ENCODE peak calls at places on chromosomes 5 and 9, in nine cellular contexts. X is ovary, N is lower lobe of right lung, O is tibial artery, M is hepatocyte, H is OCI-LY7, J is astrocyte, U is psoas muscle, B is sigmoid colon. K is an unnamed sample. For H3K4me1, the result is how much of the 10 kb centered on the place peaks cover.

GRCh38 chr5:112671687-112672086 is 66.0 kb upstream of the APC start:
- DNase-seq in X (no peak), N (no peak), O (no peak), M (no peak), H (no peak), J (no peak), U (no peak), B (no peak), K (no peak)

GRCh38 chr9:16417101-16417500 is 453.4 kb downstream of the BNC2 start:
- DNase-seq in X (no peak), N (no peak), O (no peak), M (peak), H (no peak), J (peak), U (no peak), B (no peak), K (no peak)

GRCh38 chr9:125889524-125890473 is 142.6 kb downstream of the PBX3 start:
- DNase-seq in X (peak), N (peak), O (peak), M (peak), H (no peak), J (peak), U (peak), B (peak), K (peak)

GRCh38 chr5:5017827-5018559 is 122.1 kb upstream of the ADAMTS16 start:
- DNase-seq in X (no peak), N (no peak), O (no peak), M (no peak), H (no peak), J (peak), U (no peak), B (no peak), K (no peak)

GRCh38 chr9:114200721-114201300 is 45.5 kb downstream of the COL27A1 start:
- DNase-seq in X (no peak), N (peak), O (no peak), M (no peak), H (no peak), J (peak), U (no peak), B (no peak), K (no peak)

GRCh38 chr5:137236266-137236665 is 262.9 kb downstream of the SPOCK1 start:
- DNase-seq in X (no peak), N (no peak), O (no peak), M (no peak), H (no peak), J (peak), U (no peak), B (no peak), K (no peak)

GRCh38 chr5:132265336-132266030 is 8.0 kb downstream of the PDLIM4 start:
- DNase-seq in X (peak), N (no peak), O (peak), M (peak), H (no peak), J (peak), U (peak), B (peak), K (no peak)

GRCh38 chr5:112276996-112277395 is 142.1 kb downstream of the EPB41L4A start:
- DNase-seq in X (no peak), N (no peak), O (no peak), M (no peak), H (peak), J (no peak), U (no peak), B (no peak), K (peak)

GRCh38 chr5:180331647-180331950 is 21.5 kb downstream of the GFPT2 start:
- DNase-seq in X (no peak), N (peak), O (no peak), M (no peak), H (no peak), J (no peak), U (no peak), B (no peak), K (no peak)

GRCh38 chr9:83235524-83235923 is 172.6 kb upstream of the RASEF start:
- DNase-seq in X (no peak), N (no peak), O (no peak), M (no peak), H (no peak), J (no peak), U (no peak), B (no peak), K (no peak)

GRCh38 chr5:11734369-11734768 is 169.9 kb downstream of the CTNND2 start:
- DNase-seq in X (no peak), N (no peak), O (no peak), M (no peak), H (no peak), J (no peak), U (no peak), B (no peak), K (no peak)

DNA sequence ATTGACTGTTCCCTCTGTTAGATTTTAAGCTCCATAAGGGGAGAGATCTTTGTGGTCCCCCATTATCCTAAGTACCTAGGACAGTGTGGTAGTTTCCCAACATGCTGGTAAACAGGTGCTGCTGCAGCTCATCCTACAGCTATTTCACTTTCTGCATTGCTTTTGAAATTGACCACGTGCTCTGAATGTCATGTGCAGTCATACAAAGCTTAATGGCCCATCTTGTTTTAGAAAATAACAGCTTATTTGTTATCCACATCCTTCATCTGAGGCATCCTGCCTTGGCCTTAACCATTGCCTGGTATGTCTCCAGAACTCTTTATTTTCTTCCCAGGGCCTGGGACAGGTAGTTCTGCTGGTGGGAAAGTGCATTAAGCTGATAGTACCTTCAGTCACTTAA is 14.7 kb downstream of the PIK3R1 start:
- DNase-seq in X (no peak), N (no peak), O (no peak), M (no peak), H (no peak), J (no peak), U (no peak), B (no peak), K (no peak)
- H3K4me1 ChIP-seq in X (under half), N (half or more), O (under half), M (half or more), H (under half), J (under half), U (half or more), B (half or more), K (under half)

GRCh38 chr9:124133752-124134151 is 122.2 kb downstream of the LHX2 start:
- DNase-seq in X (no peak), N (peak), O (peak), M (no peak), H (peak), J (no peak), U (no peak), B (no peak), K (peak)
- TF ChIP-seq CTCF in X (no peak), N (peak), O (no peak), M (peak), H (peak), J (no peak), U (no peak), B (no peak), K (no peak)

DNA sequence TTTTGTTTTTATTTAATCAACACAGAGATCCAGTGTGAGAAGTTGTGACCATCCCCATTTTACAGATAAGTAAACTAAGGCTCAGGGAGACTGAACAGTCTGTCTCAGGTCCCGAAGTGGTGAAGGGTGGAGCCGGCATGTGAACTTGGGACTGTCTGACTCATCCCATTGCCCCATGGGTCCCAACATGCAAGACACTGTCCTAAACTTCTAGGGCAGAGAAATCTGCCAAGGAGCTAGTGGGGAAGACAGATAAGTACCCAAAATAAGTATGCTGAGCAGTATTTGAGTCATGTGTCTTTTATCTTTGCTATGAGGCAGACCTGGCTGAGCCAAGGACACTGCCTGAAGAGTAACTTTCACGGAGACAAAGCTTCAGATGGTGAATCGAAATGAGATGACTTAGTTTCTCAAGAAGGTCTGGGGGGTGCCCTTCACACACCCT is 64.3 kb upstream of the SLC25A51 start:
- DNase-seq in X (no peak), N (no peak), O (no peak), M (peak), H (no peak), J (peak), U (peak), B (no peak), K (no peak)
- H3K4me1 ChIP-seq in X (under half), N (half or more), O (under half), M (half or more), H (under half), J (half or more), U (under half), B (under half), K (under half)

DNA sequence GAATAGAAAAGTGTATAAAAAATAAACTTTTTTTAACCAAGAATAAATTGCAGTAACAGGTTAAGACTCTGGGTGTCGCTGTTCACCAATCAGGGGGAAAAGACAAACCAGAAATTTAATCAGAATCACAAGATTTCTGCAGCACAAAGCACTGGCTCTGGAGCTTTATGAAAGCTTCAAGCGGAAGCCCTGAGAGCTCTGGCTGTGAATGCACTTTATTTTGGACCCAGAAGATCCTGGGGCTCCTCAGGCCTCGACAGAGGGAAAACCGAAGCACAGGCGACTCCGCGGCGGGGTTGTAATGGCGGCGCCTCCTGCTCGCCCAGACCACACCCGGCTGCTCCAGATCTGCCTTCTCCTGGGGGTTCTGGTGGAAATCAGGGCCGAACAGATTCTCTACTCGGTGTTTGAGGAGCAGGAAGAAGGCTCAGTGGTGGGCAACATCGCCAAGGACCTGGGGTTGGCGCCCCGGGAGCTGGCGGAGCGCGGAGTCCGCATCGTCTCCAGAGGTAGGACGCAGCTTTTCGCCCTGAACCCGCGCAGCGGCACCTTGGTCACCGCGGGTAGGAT is at the start of gene PCDHGA4:
- DNase-seq in X (no peak), N (no peak), O (no peak), M (no peak), H (peak), J (no peak), U (no peak), B (no peak), K (no peak)
- TF ChIP-seq CTCF in X (no peak), N (peak), O (no peak), M (no peak), H (peak), J (peak), U (peak), B (no peak), K (peak)

GRCh38 chr9:105459329-105459728 is 11.5 kb downstream of the FSD1L start:
- DNase-seq in X (no peak), N (no peak), O (no peak), M (peak), H (no peak), J (no peak), U (no peak), B (no peak), K (no peak)

GRCh38 chr9:105458404-105458803 is 10.6 kb downstream of the FSD1L start:
- DNase-seq in X (no peak), N (no peak), O (no peak), M (no peak), H (peak), J (no peak), U (no peak), B (no peak), K (no peak)

GRCh38 chr9:105455836-105456475 is 8.1 kb downstream of the FSD1L start:
- DNase-seq in X (no peak), N (no peak), O (no peak), M (no peak), H (no peak), J (no peak), U (no peak), B (no peak), K (no peak)

GRCh38 chr9:105452185-105452584 is 4.4 kb downstream of the FSD1L start:
- DNase-seq in X (no peak), N (no peak), O (no peak), M (no peak), H (no peak), J (no peak), U (no peak), B (no peak), K (no peak)

DNA sequence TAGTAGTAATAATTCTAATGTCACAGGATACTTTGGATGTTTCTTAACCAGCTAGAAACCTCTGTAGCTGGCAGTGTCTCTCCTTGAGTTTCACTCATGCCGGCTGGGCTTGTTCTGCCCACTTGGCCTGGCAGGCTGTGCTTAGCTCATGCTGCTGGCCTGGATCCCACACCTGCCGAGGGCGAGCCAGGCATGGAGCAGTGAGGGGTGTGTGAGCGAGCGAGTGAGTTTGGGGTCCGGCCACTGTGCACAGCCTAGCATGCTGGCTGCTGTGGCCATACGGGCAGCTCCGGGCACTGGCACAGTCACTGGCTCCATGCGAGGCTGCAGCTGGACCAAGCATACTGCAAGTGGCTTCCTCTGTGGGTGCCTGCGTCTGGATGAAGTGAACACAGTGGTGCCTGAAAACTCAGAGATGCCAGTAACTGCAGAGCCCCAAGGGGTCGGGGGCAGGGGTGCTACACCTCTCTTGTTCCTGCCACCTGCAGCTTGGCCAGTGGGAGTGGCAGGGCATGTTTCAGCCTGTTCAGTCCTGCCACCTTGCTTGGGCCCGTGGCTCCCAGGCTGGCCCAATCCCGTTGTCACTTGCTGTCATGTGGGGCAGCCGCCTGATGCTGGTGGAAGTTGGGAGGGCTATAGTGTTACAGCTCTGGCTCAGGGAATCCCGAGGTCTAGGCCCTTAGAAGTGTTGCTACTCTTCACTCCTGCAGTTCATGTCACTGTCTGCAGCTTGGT is 9.9 kb downstream of the FSD1L start:
- DNase-seq in X (no peak), N (no peak), O (no peak), M (no peak), H (no peak), J (no peak), U (peak), B (peak), K (no peak)
- H3K4me1 ChIP-seq in X (under half), N (under half), O (under half), M (under half), H (under half), J (under half), U (under half), B (under half), K (under half)

GRCh38 chr9:27602954-27603353 is 29.7 kb upstream of the C9orf72 start:
- DNase-seq in X (no peak), N (no peak), O (no peak), M (no peak), H (no peak), J (no peak), U (no peak), B (no peak), K (peak)
- TF ChIP-seq CTCF in X (no peak), N (no peak), O (no peak), M (no peak), H (no peak), J (no peak), U (no peak), B (no peak), K (no peak)

DNA sequence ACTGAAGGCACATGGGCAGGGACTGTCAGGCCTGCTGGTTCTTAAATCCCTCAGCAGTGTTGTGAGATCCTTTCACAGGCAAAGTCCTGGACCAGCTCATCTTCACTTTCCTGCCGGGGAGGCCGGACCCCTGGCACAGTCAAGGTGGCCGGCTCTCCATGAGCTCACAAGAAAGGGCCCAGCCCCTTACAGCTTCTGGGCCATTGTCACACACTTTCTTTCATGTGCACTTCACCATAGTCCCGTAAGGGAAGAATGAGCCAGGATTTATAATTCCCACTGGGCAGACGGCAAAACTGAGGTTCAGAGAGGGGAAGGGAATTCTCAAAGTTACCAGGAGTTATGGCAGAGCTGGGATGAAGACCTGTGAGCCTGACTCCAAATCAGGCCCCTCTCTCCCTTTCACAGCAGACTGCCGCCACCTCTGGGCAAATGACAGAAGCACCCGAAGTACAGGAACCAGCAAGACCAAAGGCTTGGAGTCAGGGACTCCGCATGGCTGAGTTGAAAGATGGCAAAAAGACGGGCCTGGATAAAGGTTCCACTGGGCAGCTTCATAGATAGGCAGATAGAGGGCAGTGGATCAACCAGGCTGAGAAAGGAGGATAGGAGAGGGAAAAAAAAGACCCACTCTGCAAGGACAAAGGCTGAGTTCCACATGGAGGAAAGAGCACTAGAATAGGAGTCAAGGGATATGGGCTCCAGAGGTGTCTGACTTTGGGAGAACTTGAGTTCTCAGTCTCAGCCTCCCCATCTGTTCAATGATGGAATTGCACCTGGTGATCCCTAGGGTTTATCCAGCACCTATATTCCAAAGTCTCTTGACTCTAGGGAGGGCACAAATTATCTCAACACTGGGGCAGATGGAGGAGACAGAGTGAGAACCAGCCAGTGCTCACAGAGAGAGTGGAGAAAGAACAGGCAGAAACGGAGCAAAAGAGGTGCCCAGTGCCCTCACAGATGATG is 128.7 kb downstream of the PAX5 start:
- DNase-seq in X (no peak), N (no peak), O (no peak), M (no peak), H (no peak), J (no peak), U (no peak), B (no peak), K (no peak)
- H3K4me1 ChIP-seq in X (under half), N (under half), O (under half), M (under half), H (under half), J (under half), U (under half), B (under half), K (under half)

DNA sequence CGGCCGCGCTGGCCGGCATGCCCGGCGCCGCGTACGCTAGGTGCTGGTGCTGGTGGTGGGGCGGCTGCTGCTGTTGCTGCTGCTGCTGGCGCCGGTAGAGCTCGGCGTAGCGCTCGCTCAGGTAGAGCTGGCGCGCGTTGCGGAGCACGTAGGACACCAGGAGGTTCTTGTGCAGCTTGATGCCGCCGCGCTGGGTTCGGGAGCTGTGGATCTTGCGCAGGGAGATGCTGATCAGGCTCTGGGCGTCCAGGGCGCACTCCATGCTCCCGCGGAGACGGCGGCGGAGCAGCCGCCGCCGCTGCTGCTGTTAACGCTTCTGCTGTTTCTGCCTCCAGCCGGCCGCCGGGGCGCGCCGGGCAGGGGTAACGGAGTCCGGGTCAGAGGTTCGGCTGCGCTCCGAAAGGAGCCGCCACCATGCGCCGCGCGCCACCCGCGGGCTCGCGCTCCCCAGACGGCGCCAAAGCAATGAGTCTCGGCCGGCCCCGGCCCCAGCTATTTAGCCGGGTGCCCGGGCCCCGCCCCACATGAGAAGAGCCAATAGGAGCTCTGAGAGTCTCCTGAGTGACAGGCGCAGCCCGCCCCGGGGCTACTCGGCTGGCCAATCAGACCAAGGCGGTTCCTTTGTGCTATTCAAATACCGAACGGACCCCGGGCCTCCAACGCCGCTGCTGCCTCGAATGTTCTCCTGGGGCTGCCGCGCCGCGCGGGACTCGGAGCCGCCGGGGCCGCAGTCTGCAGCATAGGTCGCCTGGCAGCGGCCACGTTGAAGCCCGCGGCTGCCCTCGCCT is at the start of gene IER5L:
- DNase-seq in X (peak), N (peak), O (peak), M (peak), H (peak), J (peak), U (peak), B (peak), K (peak)
- TF ChIP-seq CTCF in X (peak), N (no peak), O (no peak), M (no peak), H (peak), J (no peak), U (no peak), B (no peak), K (no peak)

K was measured in BE2C.